ENCODE peak calls at places on chromosomes 2 and 18, in six cellular contexts. H, E, D, Y, V and T are unnamed samples.
A peak's percentile ranks its signal among the peaks of the same experiment; 100 is the strongest.

GRCh38 chr2:226057365-226057764 is 657.9 kb downstream of the NYAP2 start:
- DNase-seq in Y (no peak), H (no peak), E (no peak), D (no peak), V (no peak), T (no peak)

GRCh38 chr2:223997938-223998337 is 40.7 kb downstream of the MRPL44 start:
- DNase-seq in D (no peak), V (no peak), Y (no peak), E (no peak), H (peak; percentile 29), T (no peak)

GRCh38 chr2:191713837-191714236 is 35.9 kb downstream of the NABP1 start:
- DNase-seq in H (no peak), Y (no peak), D (peak; percentile 43), E (no peak), V (no peak), T (no peak)

GRCh38 chr2:139850254-139850890 is 1070.2 kb upstream of the NXPH2 start:
- DNase-seq in V (no peak), E (no peak), D (no peak), H (no peak), Y (no peak), T (no peak)

GRCh38 chr18:13223341-13224148 is 5.0 kb downstream of the LDLRAD4 start:
- DNase-seq in E (no peak), D (no peak), V (peak; percentile 62), H (no peak), Y (no peak), T (no peak)

GRCh38 chr2:102197389-102198137 is 10.7 kb downstream of the IL1RL2 start:
- DNase-seq in H (no peak), D (no peak), V (no peak), Y (no peak), E (no peak), T (no peak)

GRCh38 chr18:10010611-10011015 is 96.8 kb downstream of the VAPA start:
- DNase-seq in Y (peak; percentile 88), H (no peak), D (no peak), V (peak; percentile 56), E (no peak), T (peak; percentile 80)

GRCh38 chr2:62426005-62426912 is 79.7 kb downstream of the TMEM17 start:
- DNase-seq in Y (no peak), E (no peak), V (no peak), H (no peak), D (no peak), T (no peak)

GRCh38 chr18:8977166-8977565 is 125.3 kb upstream of the NDUFV2 start:
- DNase-seq in D (no peak), E (no peak), Y (no peak), V (no peak), H (no peak), T (no peak)

GRCh38 chr2:137644689-137645088 is 319.6 kb upstream of the HNMT start:
- DNase-seq in V (no peak), Y (no peak), H (no peak), D (no peak), E (no peak), T (no peak)

GRCh38 chr2:105032476-105032875 is 5.4 kb upstream of the MRPS9 start:
- DNase-seq in H (no peak), E (no peak), D (no peak), V (no peak), Y (no peak), T (no peak)

GRCh38 chr2:240362216-240362755 is 73.2 kb upstream of the GPC1 start:
- DNase-seq in Y (no peak), E (no peak), D (no peak), V (no peak), H (no peak), T (no peak)

GRCh38 chr2:211455225-211455841 is 898.9 kb downstream of the CPS1 start:
- DNase-seq in Y (peak; percentile 4), V (peak; percentile 11), D (peak; percentile 76), E (peak; percentile 1), H (peak; percentile 56), T (no peak)

GRCh38 chr2:8030694-8031303 is 651.1 kb upstream of the ID2 start:
- DNase-seq in D (no peak), H (no peak), Y (no peak), E (no peak), V (no peak), T (no peak)